ENCODE peak calls at places on chromosomes 4 and X, in four cellular contexts. W is K562, R is HL-60, G is GM12878. P is an unnamed sample.

GRCh38 chr4:53804719-53805118 is 213.4 kb upstream of the LNX1 start:
- DNase-seq in W (peak), G (peak), R (peak), P (peak)

GRCh38 chr4:106315476-106315967 is 487 bp downstream of the TBCK start:
- DNase-seq in W (no peak), R (no peak), G (no peak), P (peak)

GRCh38 chr4:7660640-7661039 is 225.9 kb upstream of the PSAPL1 start:
- DNase-seq in W (no peak), R (no peak), G (no peak), P (no peak)

GRCh38 chr4:22616516-22616915 is 76.2 kb upstream of the GBA3 start:
- DNase-seq in W (no peak), G (no peak), R (no peak), P (no peak)

GRCh38 chrX:46735625-46736024 is 23.3 kb downstream of the SLC9A7 start:
- DNase-seq in R (no peak), G (no peak), W (no peak), P (no peak)

GRCh38 chr4:93407493-93408275 is 420.9 kb upstream of the ATOH1 start:
- DNase-seq in W (no peak), R (no peak), G (no peak), P (no peak)

GRCh38 chrX:139890991-139891700 is 41.7 kb downstream of the ATP11C start:
- DNase-seq in W (peak), G (no peak), R (no peak), P (no peak)

GRCh38 chr4:184313058-184313709 is 95.5 kb upstream of the ENPP6 start:
- DNase-seq in R (no peak), W (no peak), G (no peak), P (no peak)

GRCh38 chr4:171956678-171957077 is 143.5 kb downstream of the GALNTL6 start:
- DNase-seq in W (no peak), G (no peak), R (no peak), P (no peak)

GRCh38 chr4:13966241-13967195 is 339.0 kb upstream of the BOD1L1 start:
- DNase-seq in W (no peak), G (no peak), R (no peak), P (no peak)

GRCh38 chr4:122876456-122876855 is 45.9 kb downstream of the NUDT6 start:
- DNase-seq in G (no peak), R (no peak), W (no peak), P (no peak)

DNA sequence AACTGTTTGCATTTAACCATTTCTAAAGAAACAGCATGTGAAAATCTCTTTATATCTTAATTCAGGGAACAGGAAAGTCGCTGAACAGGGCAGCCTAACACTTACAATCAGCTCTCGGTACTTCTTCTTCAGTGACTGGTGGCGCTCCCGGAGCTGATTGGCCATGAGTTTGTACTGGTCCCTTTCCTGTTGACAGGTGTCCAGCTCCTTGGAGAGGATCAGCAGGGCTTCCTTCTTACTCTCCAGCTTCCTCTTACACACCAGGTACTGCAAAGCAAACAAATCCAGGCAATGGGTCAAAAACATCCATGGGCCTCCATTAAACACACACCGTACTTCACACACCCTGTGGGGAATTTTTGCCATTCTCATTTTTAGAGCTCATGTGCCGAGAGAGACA is 36.4 kb downstream of the CCDC149 start:
- DNase-seq in R (no peak), G (no peak), W (no peak), P (no peak)
- TF ChIP-seq SPI1 in R (no peak), G (no peak), W (no peak), P (no peak)

DNA sequence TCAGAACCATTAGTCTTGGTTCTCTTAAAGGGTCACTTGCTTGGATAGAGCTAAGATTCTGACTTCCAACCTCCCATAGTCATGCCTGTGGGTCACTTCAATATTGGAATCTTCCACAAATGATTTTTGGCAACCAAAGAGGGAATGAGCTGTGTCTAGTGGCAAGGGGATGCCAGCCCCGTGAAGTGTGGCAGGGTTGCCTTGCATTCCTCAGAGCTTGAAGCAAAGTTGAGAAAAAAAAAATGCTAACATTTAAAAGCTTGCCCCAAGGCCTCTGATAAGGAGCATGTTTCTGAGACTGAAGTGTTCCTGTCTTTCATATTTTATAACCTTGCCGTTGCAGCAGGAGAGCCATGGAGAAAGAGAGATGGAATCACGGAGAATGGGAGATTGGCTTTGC is 120.2 kb downstream of the PAPSS1 start:
- DNase-seq in R (no peak), G (no peak), W (no peak), P (no peak)
- TF ChIP-seq SPI1 in R (no peak), G (no peak), W (no peak), P (no peak)

DNA sequence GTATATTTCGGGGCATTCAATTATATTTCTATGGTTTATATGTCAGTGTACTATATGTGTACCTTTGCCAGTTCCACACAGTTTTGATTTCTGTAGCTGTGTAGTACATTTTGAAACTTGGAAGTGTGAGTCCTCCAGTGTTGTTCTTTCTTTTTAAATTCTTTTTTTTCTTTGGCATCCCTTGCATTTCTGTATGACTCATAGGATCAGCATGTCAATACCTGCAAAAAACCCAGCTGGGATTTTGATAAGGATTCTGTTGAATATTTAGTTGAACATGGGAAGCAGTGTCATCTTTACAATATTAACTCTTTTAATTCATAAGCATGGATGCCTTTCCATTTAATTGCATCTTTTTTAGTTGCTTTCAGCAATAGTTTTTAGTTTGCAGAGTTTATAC is 100.0 kb downstream of the SH3BGRL start:
- DNase-seq in W (no peak), R (no peak), G (no peak), P (no peak)
- TF ChIP-seq SPI1 in W (no peak), R (no peak), G (no peak), P (no peak)

GRCh38 chrX:40411350-40412111 is 169.2 kb upstream of the ATP6AP2 start:
- DNase-seq in R (no peak), W (peak), G (no peak), P (no peak)

GRCh38 chrX:40403757-40404156 is 177.0 kb upstream of the ATP6AP2 start:
- DNase-seq in G (no peak), W (peak), R (no peak), P (no peak)

GRCh38 chrX:40402771-40403533 is 177.8 kb upstream of the ATP6AP2 start:
- DNase-seq in G (no peak), R (no peak), W (peak), P (no peak)

GRCh38 chrX:40410859-40411258 is 169.9 kb upstream of the ATP6AP2 start:
- DNase-seq in R (no peak), G (no peak), W (no peak), P (no peak)

DNA sequence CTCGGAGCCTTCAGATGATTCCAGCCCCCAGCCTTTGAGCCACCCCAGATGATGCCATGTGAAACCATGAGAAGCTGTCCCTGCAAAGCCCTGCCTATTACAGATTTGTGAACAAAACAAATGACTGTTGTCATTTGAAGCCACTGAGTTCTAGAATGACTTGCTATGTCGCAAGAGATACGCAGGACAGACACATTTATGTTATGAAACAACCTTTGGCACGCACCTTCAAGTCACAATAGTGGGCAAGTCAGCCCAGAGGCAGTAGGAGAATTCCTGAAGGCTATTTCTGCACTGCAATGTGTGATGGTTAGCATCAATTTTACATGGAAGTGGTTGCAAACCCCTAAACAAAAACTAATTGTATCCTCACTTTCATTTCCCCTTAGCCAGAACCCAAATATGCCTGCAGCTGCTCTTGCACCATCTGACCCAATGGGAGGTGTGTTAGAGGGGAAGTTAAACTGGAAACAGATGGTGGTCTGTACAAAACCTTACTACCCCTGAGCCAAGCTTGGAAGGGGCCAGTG is 174.4 kb upstream of the ATP6AP2 start:
- DNase-seq in G (no peak), R (peak), W (no peak), P (no peak)
- TF ChIP-seq SPI1 in G (peak), R (peak), W (no peak), P (peak)

GRCh38 chrX:39766085-39766726 is 331.6 kb downstream of the BCOR start:
- DNase-seq in W (no peak), R (no peak), G (no peak), P (no peak)
- TF ChIP-seq SPI1 in W (no peak), R (no peak), G (no peak), P (peak)

DNA sequence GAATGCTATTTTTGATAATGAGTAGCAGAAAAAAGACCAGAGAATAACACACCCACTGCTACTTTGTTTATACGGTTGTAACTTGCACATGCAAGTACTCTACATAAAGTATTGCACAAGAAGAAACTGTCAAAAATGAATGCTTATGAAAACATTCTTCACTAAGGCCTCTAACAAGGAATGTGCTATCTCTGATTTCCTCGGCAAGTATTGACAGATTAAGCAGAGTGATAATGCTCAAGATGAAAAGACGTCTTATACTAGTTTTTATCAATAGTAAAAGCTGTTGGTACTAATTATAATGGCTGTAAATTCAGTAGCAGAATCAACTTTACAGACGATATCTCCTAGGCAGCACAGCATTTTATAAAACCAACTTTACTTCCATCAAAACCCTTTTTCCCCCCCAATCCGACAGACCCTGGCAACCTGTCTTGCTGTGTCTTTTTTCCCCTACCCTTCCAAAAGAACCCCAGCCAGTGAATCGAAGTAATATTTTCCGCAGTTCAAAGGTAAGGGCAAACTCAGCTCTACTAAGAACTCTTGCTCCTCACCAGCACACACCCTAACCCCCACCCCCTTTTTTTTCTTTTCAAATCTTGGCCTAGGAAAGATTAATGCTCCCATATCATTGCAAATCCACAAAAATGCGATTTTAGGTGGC is 1.5 kb downstream of the FRYL start:
- DNase-seq in W (peak), G (no peak), R (peak), P (no peak)
- TF ChIP-seq SPI1 in W (no peak), G (no peak), R (no peak), P (no peak)

GRCh38 chr4:165393704-165394103 is 14.9 kb downstream of the CPE start:
- DNase-seq in R (no peak), G (no peak), W (no peak), P (no peak)
- TF ChIP-seq SPI1 in R (no peak), G (no peak), W (no peak), P (no peak)

DNA sequence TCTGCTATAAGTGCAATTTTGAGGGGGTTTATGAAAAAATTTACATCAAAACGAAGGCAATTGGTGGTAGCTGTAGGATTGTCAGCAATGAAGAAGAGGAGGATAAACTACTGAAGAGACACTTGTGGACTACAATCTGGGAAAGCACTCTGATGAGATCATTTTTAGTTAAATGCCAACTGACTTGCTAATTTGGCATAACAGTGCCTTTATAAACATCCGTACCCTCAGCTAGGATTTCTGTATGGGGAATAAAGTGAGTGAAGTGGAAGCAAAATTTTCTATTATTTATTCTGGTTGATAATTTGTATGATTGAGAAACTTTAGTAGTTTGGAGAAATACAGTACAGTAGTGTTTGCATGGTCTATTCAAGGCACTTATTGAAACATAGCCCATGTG is 11.2 kb upstream of the GNRHR start:
- DNase-seq in R (no peak), W (no peak), G (no peak), P (no peak)
- TF ChIP-seq SPI1 in R (no peak), W (no peak), G (no peak), P (no peak)

DNA sequence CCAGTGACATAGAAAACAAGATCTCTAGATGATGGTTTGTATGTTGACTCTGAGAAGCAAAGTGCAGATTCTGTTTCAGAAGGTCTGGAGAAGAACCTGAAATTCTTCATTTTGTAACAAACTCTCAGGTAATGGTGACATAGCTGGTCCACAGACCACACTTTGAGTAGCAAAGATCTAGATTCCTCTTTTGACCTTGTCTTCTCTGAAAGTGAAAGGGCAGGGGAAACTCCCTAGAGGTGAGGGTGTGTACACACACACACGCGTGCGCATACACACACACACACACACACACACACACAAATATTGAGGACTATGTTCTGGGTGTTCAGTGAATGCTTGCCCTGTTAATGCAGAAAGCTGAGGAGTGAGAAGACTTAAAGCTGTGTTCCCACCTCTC is 110.1 kb downstream of the NHSL2 start:
- DNase-seq in G (peak), W (no peak), R (no peak), P (peak)
- TF ChIP-seq SPI1 in G (no peak), W (no peak), R (no peak), P (no peak)

DNA sequence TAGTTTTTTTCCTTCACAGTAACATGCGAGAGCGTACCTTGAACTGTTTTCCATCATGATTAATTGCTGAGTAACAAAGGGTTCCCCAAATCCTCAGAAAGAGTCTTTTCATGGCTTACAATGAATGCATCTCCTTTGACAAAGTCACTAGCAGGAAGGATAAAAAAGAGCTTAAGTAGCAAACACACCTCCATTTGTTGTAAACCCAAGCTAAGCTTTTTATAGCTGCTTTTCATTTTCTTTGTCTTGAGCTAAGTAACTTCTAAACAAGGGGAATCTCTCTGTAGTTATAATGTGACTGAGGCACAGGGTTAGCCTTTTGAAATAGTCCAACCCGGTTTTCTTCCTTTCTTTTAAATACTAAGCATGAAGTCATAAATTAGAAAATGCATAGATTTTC is 227.0 kb upstream of the SMIM31 start:
- DNase-seq in R (no peak), W (no peak), G (no peak), P (no peak)
- TF ChIP-seq SPI1 in R (no peak), W (no peak), G (no peak), P (no peak)

P was measured in GM12891.